ENCODE peak calls at places on chromosome X, in five cellular contexts. One of them, this sample, is unnamed.

GRCh38 chrX:39475372-39475771 is 622.4 kb downstream of the BCOR start:
- DNase-seq in C1 segment of cervical spinal cord: no peak
- DNase-seq in NAMALWA: no peak
- DNase-seq in mesendoderm: peak; percentile 76
- DNase-seq in Calu3: no peak
- DNase-seq in this sample: no peak

GRCh38 chrX:47091149-47091775 is 13.0 kb downstream of the RGN start:
- DNase-seq in C1 segment of cervical spinal cord: no peak
- DNase-seq in NAMALWA: no peak
- DNase-seq in mesendoderm: no peak
- DNase-seq in Calu3: no peak
- DNase-seq in this sample: no peak

GRCh38 chrX:103248553-103248952 is 6.4 kb downstream of the TCEAL8 start:
- DNase-seq in C1 segment of cervical spinal cord: no peak
- DNase-seq in NAMALWA: peak; percentile 25
- DNase-seq in mesendoderm: no peak
- DNase-seq in Calu3: no peak
- DNase-seq in this sample: no peak

GRCh38 chrX:102712967-102713677 is 874 bp downstream of the GPRASP2 start:
- DNase-seq in C1 segment of cervical spinal cord: peak; percentile 2
- DNase-seq in NAMALWA: no peak
- DNase-seq in mesendoderm: peak; percentile 63
- DNase-seq in Calu3: peak; percentile 52
- DNase-seq in this sample: peak; percentile 64

GRCh38 chrX:150544222-150544787 is 24.1 kb upstream of the MTM1 start:
- DNase-seq in C1 segment of cervical spinal cord: no peak
- DNase-seq in NAMALWA: no peak
- DNase-seq in mesendoderm: peak; percentile 74
- DNase-seq in Calu3: peak; percentile 13
- DNase-seq in this sample: no peak

GRCh38 chrX:74579597-74580209 is 34.7 kb downstream of the RLIM start:
- DNase-seq in C1 segment of cervical spinal cord: no peak
- DNase-seq in NAMALWA: no peak
- DNase-seq in mesendoderm: no peak
- DNase-seq in Calu3: no peak
- DNase-seq in this sample: no peak

GRCh38 chrX:155246748-155247147 is 17.5 kb downstream of the RAB39B start:
- DNase-seq in C1 segment of cervical spinal cord: no peak
- DNase-seq in NAMALWA: no peak
- DNase-seq in mesendoderm: peak; percentile 0
- DNase-seq in Calu3: no peak
- DNase-seq in this sample: no peak

GRCh38 chrX:107571296-107571998 is 56.9 kb upstream of the PRPS1 start:
- DNase-seq in C1 segment of cervical spinal cord: no peak
- DNase-seq in NAMALWA: no peak
- DNase-seq in mesendoderm: no peak
- DNase-seq in Calu3: peak; percentile 61
- DNase-seq in this sample: peak; percentile 12